ENCODE peak calls at places on chromosomes 3 and 15, in eight cellular contexts. One of them, this sample, is unnamed.

GRCh38 chr3:152620395-152620794 is 214.5 kb upstream of the P2RY1 start:
- DNase-seq in AG09319: no peak
- DNase-seq in erythroblast: no peak
- DNase-seq in EL: no peak
- DNase-seq in ACHN: no peak
- DNase-seq in activated naive CD4-positive, alpha-beta T cell treated with anti-CD3 and anti-CD28 coated beads for 36 hours: no peak
- DNase-seq in pancreas: no peak
- DNase-seq in lower lobe of right lung: no peak
- DNase-seq in this sample: no peak

GRCh38 chr15:84684092-84684491 is 26.1 kb upstream of the NMB start:
- DNase-seq in lower lobe of right lung: no peak
- DNase-seq in EL: peak; percentile 45
- DNase-seq in erythroblast: no peak
- DNase-seq in pancreas: no peak
- DNase-seq in ACHN: no peak
- DNase-seq in activated naive CD4-positive, alpha-beta T cell treated with anti-CD3 and anti-CD28 coated beads for 36 hours: peak; percentile 15
- DNase-seq in AG09319: no peak
- DNase-seq in this sample: no peak

GRCh38 chr3:169591983-169592644 is 71.4 kb downstream of the MECOM start:
- DNase-seq in AG09319: no peak
- DNase-seq in lower lobe of right lung: no peak
- DNase-seq in EL: no peak
- DNase-seq in activated naive CD4-positive, alpha-beta T cell treated with anti-CD3 and anti-CD28 coated beads for 36 hours: no peak
- DNase-seq in ACHN: no peak
- DNase-seq in erythroblast: no peak
- DNase-seq in pancreas: no peak
- DNase-seq in this sample: no peak

GRCh38 chr3:151347432-151347831 is 18.1 kb upstream of the P2RY13 start:
- DNase-seq in EL: no peak
- DNase-seq in lower lobe of right lung: peak; percentile 59
- DNase-seq in erythroblast: no peak
- DNase-seq in activated naive CD4-positive, alpha-beta T cell treated with anti-CD3 and anti-CD28 coated beads for 36 hours: no peak
- DNase-seq in AG09319: no peak
- DNase-seq in pancreas: no peak
- DNase-seq in ACHN: no peak
- DNase-seq in this sample: no peak

GRCh38 chr3:101177577-101177976 is 142.8 kb downstream of the IMPG2 start:
- DNase-seq in lower lobe of right lung: no peak
- DNase-seq in AG09319: no peak
- DNase-seq in pancreas: no peak
- DNase-seq in erythroblast: no peak
- DNase-seq in ACHN: no peak
- DNase-seq in EL: no peak
- DNase-seq in activated naive CD4-positive, alpha-beta T cell treated with anti-CD3 and anti-CD28 coated beads for 36 hours: no peak
- DNase-seq in this sample: no peak

GRCh38 chr3:110881069-110881468 is 190.5 kb upstream of the NECTIN3 start:
- DNase-seq in EL: peak; percentile 44
- DNase-seq in lower lobe of right lung: peak; percentile 45
- DNase-seq in activated naive CD4-positive, alpha-beta T cell treated with anti-CD3 and anti-CD28 coated beads for 36 hours: peak; percentile 18
- DNase-seq in erythroblast: peak; percentile 1
- DNase-seq in pancreas: peak; percentile 74
- DNase-seq in AG09319: no peak
- DNase-seq in ACHN: peak; percentile 78
- DNase-seq in this sample: no peak

GRCh38 chr15:44719293-44719999 is 8.1 kb downstream of the B2M start:
- DNase-seq in pancreas: no peak
- DNase-seq in EL: peak; percentile 57
- DNase-seq in activated naive CD4-positive, alpha-beta T cell treated with anti-CD3 and anti-CD28 coated beads for 36 hours: peak; percentile 90
- DNase-seq in erythroblast: no peak
- DNase-seq in ACHN: no peak
- DNase-seq in lower lobe of right lung: no peak
- DNase-seq in AG09319: no peak
- DNase-seq in this sample: peak; percentile 88

GRCh38 chr3:123642182-123642956 is 57.5 kb upstream of the HACD2 start:
- DNase-seq in pancreas: peak; percentile 81
- DNase-seq in AG09319: peak; percentile 68
- DNase-seq in lower lobe of right lung: peak; percentile 81
- DNase-seq in activated naive CD4-positive, alpha-beta T cell treated with anti-CD3 and anti-CD28 coated beads for 36 hours: peak; percentile 83
- DNase-seq in erythroblast: peak; percentile 91
- DNase-seq in EL: peak; percentile 93
- DNase-seq in ACHN: peak; percentile 82
- DNase-seq in this sample: peak; percentile 85

GRCh38 chr15:39596358-39597051 is 15.6 kb downstream of the THBS1 start:
- DNase-seq in erythroblast: no peak
- DNase-seq in EL: no peak
- DNase-seq in activated naive CD4-positive, alpha-beta T cell treated with anti-CD3 and anti-CD28 coated beads for 36 hours: no peak
- DNase-seq in lower lobe of right lung: no peak
- DNase-seq in ACHN: peak; percentile 34
- DNase-seq in pancreas: no peak
- DNase-seq in AG09319: peak; percentile 44
- DNase-seq in this sample: no peak

GRCh38 chr3:190533511-190534282 is 19.8 kb downstream of the IL1RAP start:
- DNase-seq in EL: peak; percentile 95
- DNase-seq in pancreas: no peak
- DNase-seq in AG09319: peak; percentile 91
- DNase-seq in activated naive CD4-positive, alpha-beta T cell treated with anti-CD3 and anti-CD28 coated beads for 36 hours: no peak
- DNase-seq in erythroblast: peak; percentile 52
- DNase-seq in ACHN: peak; percentile 53
- DNase-seq in lower lobe of right lung: peak; percentile 80
- DNase-seq in this sample: no peak

GRCh38 chr3:44120721-44121582 is 120.7 kb upstream of the TOPAZ1 start:
- DNase-seq in pancreas: no peak
- DNase-seq in AG09319: no peak
- DNase-seq in activated naive CD4-positive, alpha-beta T cell treated with anti-CD3 and anti-CD28 coated beads for 36 hours: no peak
- DNase-seq in ACHN: no peak
- DNase-seq in EL: peak; percentile 13
- DNase-seq in lower lobe of right lung: no peak
- DNase-seq in erythroblast: no peak
- DNase-seq in this sample: no peak

GRCh38 chr15:101250931-101251829 is 668 bp downstream of the CHSY1 start:
- DNase-seq in erythroblast: peak; percentile 88
- DNase-seq in lower lobe of right lung: peak; percentile 69
- DNase-seq in activated naive CD4-positive, alpha-beta T cell treated with anti-CD3 and anti-CD28 coated beads for 36 hours: peak; percentile 17
- DNase-seq in pancreas: peak; percentile 77
- DNase-seq in ACHN: peak; percentile 27
- DNase-seq in EL: peak; percentile 46
- DNase-seq in AG09319: no peak
- DNase-seq in this sample: peak; percentile 78

GRCh38 chr3:69791111-69791510 is 51.8 kb downstream of the MITF start:
- DNase-seq in erythroblast: peak; percentile 48
- DNase-seq in pancreas: no peak
- DNase-seq in lower lobe of right lung: peak; percentile 85
- DNase-seq in AG09319: peak; percentile 57
- DNase-seq in EL: peak; percentile 82
- DNase-seq in ACHN: peak; percentile 47
- DNase-seq in activated naive CD4-positive, alpha-beta T cell treated with anti-CD3 and anti-CD28 coated beads for 36 hours: no peak
- DNase-seq in this sample: no peak

GRCh38 chr3:101466465-101467309 is 46.3 kb downstream of the SENP7 start:
- DNase-seq in ACHN: no peak
- DNase-seq in AG09319: no peak
- DNase-seq in EL: no peak
- DNase-seq in lower lobe of right lung: peak; percentile 52
- DNase-seq in erythroblast: no peak
- DNase-seq in activated naive CD4-positive, alpha-beta T cell treated with anti-CD3 and anti-CD28 coated beads for 36 hours: peak; percentile 90
- DNase-seq in pancreas: no peak
- DNase-seq in this sample: peak; percentile 80

GRCh38 chr15:46589088-46589487 is 954.3 kb downstream of the SQOR start:
- DNase-seq in erythroblast: no peak
- DNase-seq in lower lobe of right lung: no peak
- DNase-seq in activated naive CD4-positive, alpha-beta T cell treated with anti-CD3 and anti-CD28 coated beads for 36 hours: no peak
- DNase-seq in ACHN: no peak
- DNase-seq in pancreas: no peak
- DNase-seq in EL: no peak
- DNase-seq in AG09319: no peak
- DNase-seq in this sample: no peak

GRCh38 chr3:64400706-64401105 is 175.4 kb upstream of the PRICKLE2 start:
- DNase-seq in activated naive CD4-positive, alpha-beta T cell treated with anti-CD3 and anti-CD28 coated beads for 36 hours: no peak
- DNase-seq in erythroblast: no peak
- DNase-seq in pancreas: no peak
- DNase-seq in ACHN: no peak
- DNase-seq in EL: no peak
- DNase-seq in lower lobe of right lung: no peak
- DNase-seq in AG09319: no peak
- DNase-seq in this sample: no peak

GRCh38 chr3:63585927-63586326 is 66.5 kb upstream of the SNTN start:
- DNase-seq in EL: no peak
- DNase-seq in erythroblast: no peak
- DNase-seq in activated naive CD4-positive, alpha-beta T cell treated with anti-CD3 and anti-CD28 coated beads for 36 hours: no peak
- DNase-seq in AG09319: no peak
- DNase-seq in lower lobe of right lung: no peak
- DNase-seq in ACHN: no peak
- DNase-seq in pancreas: no peak
- DNase-seq in this sample: no peak

GRCh38 chr3:78497692-78498091 is 1270.1 kb downstream of the ROBO1 start:
- DNase-seq in lower lobe of right lung: no peak
- DNase-seq in erythroblast: no peak
- DNase-seq in pancreas: no peak
- DNase-seq in activated naive CD4-positive, alpha-beta T cell treated with anti-CD3 and anti-CD28 coated beads for 36 hours: no peak
- DNase-seq in ACHN: no peak
- DNase-seq in EL: no peak
- DNase-seq in AG09319: no peak
- DNase-seq in this sample: no peak

GRCh38 chr3:66338927-66339326 is 118.1 kb downstream of the SLC25A26 start:
- DNase-seq in AG09319: no peak
- DNase-seq in pancreas: no peak
- DNase-seq in EL: peak; percentile 79
- DNase-seq in activated naive CD4-positive, alpha-beta T cell treated with anti-CD3 and anti-CD28 coated beads for 36 hours: no peak
- DNase-seq in lower lobe of right lung: no peak
- DNase-seq in ACHN: no peak
- DNase-seq in erythroblast: no peak
- DNase-seq in this sample: no peak

GRCh38 chr3:186839874-186840641 is 2.5 kb upstream of the ADIPOQ start:
- DNase-seq in pancreas: no peak
- DNase-seq in lower lobe of right lung: no peak
- DNase-seq in erythroblast: no peak
- DNase-seq in activated naive CD4-positive, alpha-beta T cell treated with anti-CD3 and anti-CD28 coated beads for 36 hours: no peak
- DNase-seq in ACHN: no peak
- DNase-seq in EL: peak; percentile 39
- DNase-seq in AG09319: peak; percentile 69
- DNase-seq in this sample: no peak

GRCh38 chr3:76646921-76647562 is 392.9 kb upstream of the ROBO2 start:
- DNase-seq in activated naive CD4-positive, alpha-beta T cell treated with anti-CD3 and anti-CD28 coated beads for 36 hours: no peak
- DNase-seq in lower lobe of right lung: no peak
- DNase-seq in EL: no peak
- DNase-seq in AG09319: no peak
- DNase-seq in ACHN: peak; percentile 10
- DNase-seq in erythroblast: peak; percentile 0
- DNase-seq in pancreas: no peak
- DNase-seq in this sample: no peak

GRCh38 chr3:37736632-37737031 is 125.0 kb upstream of the CTDSPL start:
- DNase-seq in erythroblast: no peak
- DNase-seq in pancreas: no peak
- DNase-seq in ACHN: no peak
- DNase-seq in AG09319: no peak
- DNase-seq in activated naive CD4-positive, alpha-beta T cell treated with anti-CD3 and anti-CD28 coated beads for 36 hours: no peak
- DNase-seq in EL: no peak
- DNase-seq in lower lobe of right lung: no peak
- DNase-seq in this sample: no peak